ENCODE peak calls at places on chromosomes 4 and X, in five cellular contexts. N is posterior vena cava, P is GM03348, R is CMK, H is SK-MEL-5. X is an unnamed sample.

GRCh38 chr4:84221704-84222103 is 277.4 kb downstream of the NKX6-1 start:
- DNase-seq in N (no peak), R (no peak), P (no peak), H (no peak), X (no peak)

GRCh38 chr4:38174811-38175210 is 214.6 kb downstream of the PTTG2 start:
- DNase-seq in N (no peak), R (no peak), P (no peak), H (no peak), X (no peak)

GRCh38 chr4:89000844-89001360 is 56.1 kb downstream of the FAM13A start:
- DNase-seq in H (peak), N (no peak), R (no peak), P (no peak), X (peak)

GRCh38 chr4:10003666-10004065 is 17.6 kb downstream of the SLC2A9 start:
- DNase-seq in N (no peak), R (no peak), H (no peak), P (no peak), X (no peak)

GRCh38 chr4:40241936-40242590 is 45.2 kb downstream of the RHOH start:
- DNase-seq in H (no peak), P (no peak), N (no peak), R (no peak), X (no peak)

GRCh38 chr4:68218044-68218443 is 27.4 kb downstream of the TMPRSS11B start:
- DNase-seq in N (no peak), R (no peak), H (no peak), P (no peak), X (no peak)

GRCh38 chrX:47563801-47564315 is 2.9 kb downstream of the ARAF start:
- DNase-seq in N (peak), R (no peak), H (no peak), P (no peak), X (no peak)

GRCh38 chr4:108166038-108166437 is 2.7 kb downstream of the LEF1 start:
- DNase-seq in P (no peak), R (no peak), H (no peak), N (no peak), X (no peak)

GRCh38 chrX:7614616-7615015 is 228.4 kb upstream of the VCX start:
- DNase-seq in R (no peak), H (no peak), P (no peak), N (no peak), X (no peak)

GRCh38 chrX:74117962-74118361 is 186.0 kb upstream of the ZCCHC13 start:
- DNase-seq in H (no peak), N (no peak), P (no peak), R (no peak), X (no peak)

X was measured in foreskin melanocyte.